ENCODE peak calls at places on chromosomes 2 and 18, in six cellular contexts. P is mucosa of descending colon, M is upper lobe of right lung, K is RWPE2, R is kidney, G is heart right ventricle. O is an unnamed sample.

GRCh38 chr2:219665926-219666325 is 38.5 kb downstream of the SLC4A3 start:
- DNase-seq in P (no peak), M (no peak), K (no peak), R (no peak), G (no peak), O (no peak)

GRCh38 chr18:70671889-70672551 is 383.2 kb downstream of the SOCS6 start:
- DNase-seq in P (no peak), M (no peak), K (no peak), R (no peak), G (no peak), O (no peak)

GRCh38 chr2:52880872-52881271 is 886.7 kb upstream of the CHAC2 start:
- DNase-seq in P (no peak), M (no peak), K (no peak), R (no peak), G (no peak), O (no peak)

GRCh38 chr2:69169990-69170389 is 157.0 kb downstream of the ANTXR1 start:
- DNase-seq in P (no peak), M (no peak), K (no peak), R (no peak), G (no peak), O (no peak)

GRCh38 chr18:35580748-35581534 is 599 bp upstream of the GALNT1 start:
- DNase-seq in P (peak; percentile 77), M (peak; percentile 84), K (peak; percentile 55), R (peak; percentile 90), G (peak; percentile 69), O (peak; percentile 53)

GRCh38 chr2:95052301-95052700 is 26.8 kb downstream of the MAL start:
- DNase-seq in P (no peak), M (peak; percentile 16), K (no peak), R (peak; percentile 91), G (no peak), O (no peak)

GRCh38 chr2:73698101-73698500 is 39.0 kb downstream of the TPRKB start:
- DNase-seq in P (no peak), M (no peak), K (no peak), R (no peak), G (no peak), O (no peak)

GRCh38 chr2:70043252-70043875 is 43.9 kb upstream of the PCBP1 start:
- DNase-seq in P (no peak), M (peak; percentile 68), K (no peak), R (no peak), G (no peak), O (no peak)

GRCh38 chr2:118190365-118190916 is 102.2 kb downstream of the INSIG2 start:
- DNase-seq in P (no peak), M (no peak), K (no peak), R (no peak), G (no peak), O (no peak)

GRCh38 chr18:74963820-74964446 is 245.0 kb downstream of the PTGR3 start:
- DNase-seq in P (no peak), M (no peak), K (no peak), R (no peak), G (no peak), O (no peak)
- TF ChIP-seq CTCF in P (no peak), M (peak; percentile 47), K (peak; percentile 46), R (no peak), G (peak; percentile 42), O (no peak)

DNA sequence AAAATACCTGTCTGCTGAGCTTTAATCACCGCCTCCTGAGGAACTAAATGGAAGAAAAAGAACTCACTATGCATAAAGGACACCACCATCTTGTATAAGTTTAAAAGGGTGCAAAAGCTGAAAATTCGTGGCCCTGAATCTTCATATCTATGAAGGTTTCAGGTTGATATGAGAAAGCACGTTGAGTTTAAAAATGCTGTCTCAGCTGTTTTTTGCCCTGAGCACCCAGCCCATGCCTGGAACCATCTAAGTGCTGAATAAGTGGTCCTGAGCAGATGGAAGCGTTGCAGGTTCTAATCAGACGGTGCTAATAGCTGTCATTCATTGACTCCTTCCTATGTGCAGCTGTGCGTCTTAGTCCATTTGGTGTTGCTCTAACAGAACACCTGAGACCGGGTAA is 467.4 kb downstream of the EIPR1 start:
- DNase-seq in P (no peak), M (no peak), K (no peak), R (no peak), G (no peak), O (no peak)
- H3K9me3 ChIP-seq in P (peaks cover 2% of the 10 kb centered on the region), M (no peaks in the 10 kb centered on the region), K (no peaks in the 10 kb centered on the region), R (no peaks in the 10 kb centered on the region), G (no peaks in the 10 kb centered on the region), O (no peaks in the 10 kb centered on the region)

GRCh38 chr2:43226955-43227829 is 786 bp upstream of the ZFP36L2 start:
- DNase-seq in P (peak; percentile 96), M (peak; percentile 98), K (peak; percentile 77), R (peak; percentile 98), G (peak; percentile 95), O (peak; percentile 92)
- TF ChIP-seq CTCF in P (no peak), M (peak; percentile 46), K (no peak), R (no peak), G (peak; percentile 47), O (peak; percentile 46)

GRCh38 chr2:176774768-176775453 is 437.7 kb upstream of the HNRNPA3 start:
- DNase-seq in P (no peak), M (no peak), K (no peak), R (no peak), G (no peak), O (no peak)
- H3K9me3 ChIP-seq in P (peaks cover 5% of the 10 kb centered on the region), M (no peaks in the 10 kb centered on the region), K (no peaks in the 10 kb centered on the region), R (no peaks in the 10 kb centered on the region), G (no peaks in the 10 kb centered on the region), O (no peaks in the 10 kb centered on the region)

GRCh38 chr2:163878718-163879117 is 142.9 kb upstream of the FIGN start:
- DNase-seq in P (no peak), M (no peak), K (no peak), R (no peak), G (no peak), O (no peak)
- TF ChIP-seq CTCF in P (no peak), M (peak; percentile 53), K (peak; percentile 46), R (peak; percentile 48), G (peak; percentile 31), O (no peak)

DNA sequence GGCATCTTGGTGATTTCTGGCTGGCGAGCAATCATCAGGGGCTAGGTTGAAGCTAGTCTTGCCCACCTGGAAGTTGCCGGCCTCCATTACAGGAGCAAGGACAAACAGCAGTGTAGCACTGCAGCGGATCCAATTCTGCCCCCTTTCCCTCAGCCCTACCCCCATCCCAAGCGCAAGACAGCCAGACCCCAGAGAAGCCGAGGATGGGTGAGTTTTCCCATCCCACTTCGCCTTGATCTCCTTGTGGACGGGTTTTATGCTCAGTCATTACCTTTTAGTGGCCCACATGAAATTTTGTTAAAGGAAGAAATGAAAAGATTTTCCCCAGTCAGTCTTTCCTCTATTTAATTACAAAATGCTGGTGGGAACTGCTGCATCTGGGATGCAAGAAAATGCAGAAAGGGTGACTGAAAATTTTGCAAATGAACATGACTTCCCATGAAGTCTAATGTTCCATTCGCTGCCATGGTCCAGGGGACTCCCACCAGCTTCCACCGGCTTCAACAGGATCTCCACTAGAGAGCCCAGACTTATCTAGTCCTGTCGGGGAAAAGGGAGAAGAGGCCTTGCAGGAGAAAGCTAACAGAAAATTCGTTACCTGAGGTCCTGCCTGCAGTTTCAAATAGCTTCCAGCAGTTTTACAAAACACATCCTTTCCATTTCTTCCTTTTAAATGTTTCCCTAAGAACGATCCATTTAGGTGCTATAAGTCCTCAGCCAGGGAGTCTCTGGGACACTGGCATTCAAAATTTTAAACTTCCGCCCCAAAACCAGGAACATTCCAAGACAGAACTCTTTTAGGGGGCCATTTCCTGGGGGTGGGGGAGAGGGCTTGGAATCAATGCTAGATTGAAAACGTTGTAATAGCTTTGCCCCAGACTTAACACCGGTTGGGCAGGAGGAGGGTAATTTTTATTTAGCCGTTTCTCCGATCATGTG is 1.9 kb upstream of the HOXD9 start:
- DNase-seq in P (no peak), M (no peak), K (no peak), R (peak; percentile 47), G (no peak), O (no peak)
- H3K9me3 ChIP-seq in P (no peaks in the 10 kb centered on the region), M (no peaks in the 10 kb centered on the region), K (no peaks in the 10 kb centered on the region), R (no peaks in the 10 kb centered on the region), G (no peaks in the 10 kb centered on the region), O (no peaks in the 10 kb centered on the region)

GRCh38 chr2:187500585-187501359 is 52.7 kb upstream of the CALCRL start:
- DNase-seq in P (no peak), M (no peak), K (no peak), R (no peak), G (no peak), O (no peak)
- TF ChIP-seq CTCF in P (no peak), M (peak; percentile 9), K (no peak), R (no peak), G (no peak), O (no peak)

O was measured in uterus.